ENCODE peak calls at places on chromosomes 13 and 19, in ten cellular contexts. Q is brain microvascular endothelial cell; W is activated CD4-positive, CD25-positive, alpha-beta regulatory T cell treated with anti-CD3 and anti-CD28 coated beads, Interleukin-2, amount 50 U/mL, for 16 hours; N is WTC11; C is substantia nigra; R is NCI-H510A; L is CD8-positive, alpha-beta memory T cell; A is stimulated activated CD4-positive, alpha-beta T cell treated with anti-CD3 and anti-CD28 coated beads, Interleukin-4, amount 100 ng/mL, for 24 hours; K is activated naive CD8-positive, alpha-beta T cell treated with anti-CD3 and anti-CD28 coated beads, Interleukin-2, amount 50 U/mL, for 16 hours; E is memory B cell. V is an unnamed sample.

GRCh38 chr19:13220847-13221246 is 70.6 kb downstream of the IER2 start:
- DNase-seq in A (no peak), E (no peak), Q (no peak), W (no peak), L (no peak), C (no peak), R (no peak), N (no peak), K (no peak), V (no peak)

GRCh38 chr19:14440049-14440448 is 6.9 kb downstream of the PKN1 start:
- DNase-seq in A (peak; percentile 82), N (no peak), Q (no peak), L (peak; percentile 69), K (peak; percentile 47), C (no peak), E (peak; percentile 76), W (peak; percentile 57), R (no peak), V (peak; percentile 86)

GRCh38 chr19:48362716-48363499 is 832 bp downstream of the TMEM143 start:
- DNase-seq in A (peak; percentile 88), R (peak; percentile 96), C (peak; percentile 96), W (peak; percentile 74), K (peak; percentile 69), Q (peak; percentile 93), L (peak; percentile 83), N (peak; percentile 98), E (peak; percentile 83), V (peak; percentile 85)

GRCh38 chr19:53624776-53625540 is 6.8 kb upstream of the DPRX start:
- DNase-seq in N (no peak), E (no peak), R (no peak), Q (no peak), C (no peak), L (no peak), W (no peak), A (no peak), K (no peak), V (no peak)

GRCh38 chr19:32676186-32676894 is 692 bp downstream of the RGS9BP start:
- DNase-seq in R (peak; percentile 26), W (no peak), A (no peak), Q (no peak), C (no peak), E (no peak), L (peak; percentile 4), K (no peak), N (peak; percentile 55), V (no peak)

GRCh38 chr19:11016591-11016990 is 55.8 kb downstream of the SMARCA4 start:
- DNase-seq in Q (no peak), C (no peak), K (no peak), W (no peak), E (no peak), A (no peak), N (no peak), L (no peak), R (no peak), V (no peak)

GRCh38 chr13:35388979-35389378 is 87.5 kb downstream of the MAB21L1 start:
- DNase-seq in N (no peak), K (no peak), C (no peak), E (no peak), L (no peak), W (no peak), R (no peak), A (no peak), Q (peak; percentile 6), V (no peak)

GRCh38 chr13:78319101-78319627 is 284.2 kb downstream of the POU4F1 start:
- DNase-seq in K (no peak), A (no peak), R (no peak), E (no peak), Q (no peak), C (no peak), L (no peak), N (no peak), W (no peak), V (no peak)

GRCh38 chr13:48727252-48728011 is 73.7 kb downstream of the CYSLTR2 start:
- DNase-seq in Q (no peak), C (no peak), N (no peak), R (no peak), E (no peak), K (no peak), A (no peak), L (no peak), W (no peak), V (no peak)

GRCh38 chr13:26698392-26699196 is 62.0 kb downstream of the GPR12 start:
- DNase-seq in A (peak; percentile 82), R (peak; percentile 48), Q (peak; percentile 85), K (peak; percentile 54), W (peak; percentile 62), C (peak; percentile 85), L (peak; percentile 68), N (peak; percentile 88), E (peak; percentile 83), V (peak; percentile 59)

GRCh38 chr19:35715981-35716734 is 1.6 kb upstream of the KMT2B start:
- DNase-seq in C (peak; percentile 75), N (no peak), E (no peak), L (no peak), K (no peak), R (peak; percentile 32), Q (peak; percentile 9), W (no peak), A (peak; percentile 25), V (no peak)

GRCh38 chr19:31351212-31352193 is 2.3 kb upstream of the TSHZ3 start:
- DNase-seq in W (no peak), K (no peak), C (no peak), N (no peak), R (no peak), E (no peak), Q (peak; percentile 51), L (no peak), A (no peak), V (no peak)

GRCh38 chr13:113989585-113990300 is 15.9 kb upstream of the C13orf46 start:
- DNase-seq in K (no peak), A (no peak), E (no peak), W (no peak), N (no peak), R (no peak), Q (no peak), C (no peak), L (no peak), V (no peak)

GRCh38 chr13:48675247-48675646 is 21.5 kb downstream of the CYSLTR2 start:
- DNase-seq in Q (no peak), C (no peak), W (no peak), K (no peak), N (no peak), L (no peak), E (no peak), A (no peak), R (no peak), V (no peak)

GRCh38 chr19:14150041-14150769 is 13.8 kb upstream of the ASF1B start:
- DNase-seq in A (no peak), C (no peak), E (no peak), N (no peak), Q (no peak), L (no peak), K (no peak), W (no peak), R (no peak), V (peak; percentile 44)

GRCh38 chr13:25421602-25422001 is 49.8 kb downstream of the ATP8A2 start:
- DNase-seq in K (no peak), Q (no peak), C (no peak), L (no peak), N (no peak), W (no peak), E (no peak), A (no peak), R (no peak), V (no peak)

GRCh38 chr13:21625366-21625765 is 21.4 kb upstream of the MICU2 start:
- DNase-seq in L (no peak), W (no peak), N (no peak), E (no peak), A (no peak), K (no peak), R (peak; percentile 4), Q (peak; percentile 18), C (no peak), V (no peak)

GRCh38 chr19:9727644-9728043 is 40.9 kb downstream of the ZNF846 start:
- DNase-seq in A (no peak), W (no peak), N (no peak), K (no peak), E (no peak), L (no peak), C (no peak), Q (no peak), R (no peak), V (no peak)

GRCh38 chr19:55473201-55473600 is 3.2 kb upstream of the ZNF628 start:
- DNase-seq in A (no peak), K (no peak), R (no peak), W (no peak), N (no peak), Q (no peak), E (no peak), C (no peak), L (no peak), V (no peak)

GRCh38 chr19:12596927-12597548 is 13.6 kb downstream of the ZNF490 start:
- DNase-seq in W (no peak), R (no peak), A (no peak), K (no peak), Q (no peak), E (no peak), L (no peak), N (peak; percentile 44), C (no peak), V (no peak)

GRCh38 chr19:4456843-4457653 is 546 bp downstream of the UBXN6 start:
- DNase-seq in R (peak; percentile 71), N (peak; percentile 72), W (no peak), A (peak; percentile 46), Q (peak; percentile 22), C (peak; percentile 82), L (peak; percentile 44), E (peak; percentile 43), K (no peak), V (peak; percentile 66)

GRCh38 chr19:55353803-55354697 is 469 bp downstream of the COX6B2 start:
- DNase-seq in A (peak; percentile 70), W (peak; percentile 30), Q (peak; percentile 40), N (peak; percentile 82), C (peak; percentile 78), L (peak; percentile 62), R (no peak), K (peak; percentile 37), E (peak; percentile 56), V (peak; percentile 88)

GRCh38 chr13:108919036-108919907 is 289.9 kb downstream of the MYO16 start:
- DNase-seq in N (no peak), R (no peak), Q (no peak), W (no peak), E (no peak), L (no peak), C (no peak), A (no peak), K (no peak), V (no peak)

GRCh38 chr13:31775686-31776085 is 36.4 kb downstream of the RXFP2 start:
- DNase-seq in K (no peak), C (no peak), W (no peak), E (no peak), N (no peak), Q (peak; percentile 22), L (no peak), R (no peak), A (no peak), V (no peak)

GRCh38 chr13:60090579-60090978 is 73.1 kb downstream of the DIAPH3 start:
- DNase-seq in W (no peak), E (no peak), K (no peak), A (no peak), L (no peak), Q (no peak), R (no peak), N (no peak), C (no peak), V (no peak)

GRCh38 chr19:50255115-50255514 is 51.7 kb downstream of the MYH14 start:
- DNase-seq in Q (no peak), C (no peak), R (no peak), A (no peak), E (no peak), N (peak; percentile 31), W (no peak), K (no peak), L (no peak), V (no peak)